ENCODE peak calls at places on chromosomes 3 and 15, in nine cellular contexts. A is left lung, X is AG09309, Z is colonic mucosa, T is upper lobe of left lung, O is osteoblast, F is cardiac fibroblast, D is A549, L is GM12878. V is an unnamed sample.

GRCh38 chr3:157360044-157360443 is 76.6 kb upstream of the PTX3 start:
- DNase-seq in D (peak), O (peak), Z (no peak), T (no peak), L (no peak), F (peak), X (peak), A (no peak), V (no peak)

GRCh38 chr3:99430348-99431134 is 207.9 kb upstream of the COL8A1 start:
- DNase-seq in L (no peak), X (no peak), Z (no peak), F (peak), A (no peak), D (no peak), O (no peak), T (no peak), V (no peak)

GRCh38 chr3:11074441-11074840 is 79.9 kb upstream of the HRH1 start:
- DNase-seq in Z (no peak), A (no peak), D (no peak), X (no peak), O (no peak), F (no peak), L (no peak), T (peak), V (no peak)

GRCh38 chr3:52721002-52721741 is 15.3 kb downstream of the SPCS1 start:
- DNase-seq in X (no peak), L (no peak), D (no peak), F (peak), T (no peak), Z (no peak), O (no peak), A (no peak), V (no peak)

GRCh38 chr15:73352082-73352481 is 16.7 kb downstream of the HCN4 start:
- DNase-seq in X (no peak), T (no peak), D (no peak), F (no peak), Z (no peak), L (no peak), O (no peak), A (no peak), V (no peak)

GRCh38 chr3:134320749-134321148 is 53.5 kb downstream of the AMOTL2 start:
- DNase-seq in X (no peak), T (no peak), L (no peak), O (peak), D (no peak), Z (peak), F (no peak), A (no peak), V (no peak)

GRCh38 chr15:101054116-101054515 is 135.0 kb downstream of the LRRK1 start:
- DNase-seq in D (no peak), T (no peak), L (no peak), Z (no peak), O (peak), X (no peak), F (no peak), A (no peak), V (no peak)

GRCh38 chr15:86611392-86612040 is 531.8 kb downstream of the AGBL1 start:
- DNase-seq in D (no peak), F (no peak), O (no peak), T (no peak), Z (no peak), L (no peak), X (no peak), A (no peak), V (no peak)

GRCh38 chr15:98792117-98792516 is 143.8 kb downstream of the IGF1R start:
- DNase-seq in D (no peak), F (no peak), A (no peak), T (no peak), Z (no peak), L (no peak), X (no peak), O (no peak), V (no peak)

GRCh38 chr3:125440970-125441369 is 65.8 kb upstream of the ZNF148 start:
- DNase-seq in L (no peak), Z (no peak), X (no peak), D (no peak), F (no peak), T (no peak), A (no peak), O (no peak), V (no peak)

GRCh38 chr3:116386168-116386567 is 59.1 kb downstream of the LSAMP start:
- DNase-seq in L (no peak), D (no peak), X (no peak), Z (no peak), F (no peak), A (no peak), T (no peak), O (peak), V (no peak)

GRCh38 chr3:48656061-48656840 is 6.4 kb downstream of the CELSR3 start:
- DNase-seq in X (peak), D (peak), Z (peak), A (peak), F (peak), L (no peak), T (peak), O (peak), V (peak)

GRCh38 chr3:174844746-174845145 is 14.4 kb upstream of the NAALADL2 start:
- DNase-seq in D (no peak), T (no peak), Z (no peak), O (no peak), X (no peak), A (no peak), F (no peak), L (no peak), V (no peak)

GRCh38 chr3:192514081-192514753 is 213.1 kb downstream of the FGF12 start:
- DNase-seq in X (no peak), O (no peak), L (no peak), F (peak), T (no peak), D (peak), Z (no peak), A (peak), V (peak)

GRCh38 chr3:192620300-192620699 is 107.0 kb downstream of the FGF12 start:
- DNase-seq in D (no peak), F (no peak), L (no peak), Z (no peak), O (no peak), A (no peak), T (no peak), X (no peak), V (no peak)

GRCh38 chr3:178714971-178715832 is 179.0 kb downstream of the KCNMB2 start:
- DNase-seq in O (no peak), D (no peak), A (no peak), X (no peak), L (no peak), F (no peak), T (no peak), Z (no peak), V (no peak)

GRCh38 chr3:178719036-178719635 is 182.9 kb downstream of the KCNMB2 start:
- DNase-seq in F (peak), O (no peak), D (no peak), T (no peak), L (no peak), X (no peak), Z (peak), A (no peak), V (no peak)
- TF ChIP-seq CTCF in F (no peak), O (no peak), D (no peak), T (no peak), L (no peak), X (no peak), Z (no peak), A (no peak), V (no peak)

GRCh38 chr15:67838789-67839332 is 984 bp downstream of the RNU6-1 start:
- DNase-seq in A (peak), X (no peak), D (no peak), F (peak), T (peak), O (peak), L (no peak), Z (peak), V (peak)

GRCh38 chr15:67839929-67840746 is at the start of gene RNU6-1:
- DNase-seq in O (peak), X (peak), L (peak), Z (peak), T (peak), F (peak), A (peak), D (peak), V (peak)

GRCh38 chr15:67839358-67839928 is 402 bp downstream of the RNU6-1 start:
- DNase-seq in O (peak), T (no peak), A (no peak), D (peak), Z (peak), F (peak), X (no peak), L (no peak), V (no peak)

GRCh38 chr15:67843092-67843501 is 3.3 kb upstream of the RNU6-1 start:
- DNase-seq in L (no peak), D (no peak), X (no peak), T (no peak), A (no peak), Z (no peak), O (no peak), F (no peak), V (no peak)

DNA sequence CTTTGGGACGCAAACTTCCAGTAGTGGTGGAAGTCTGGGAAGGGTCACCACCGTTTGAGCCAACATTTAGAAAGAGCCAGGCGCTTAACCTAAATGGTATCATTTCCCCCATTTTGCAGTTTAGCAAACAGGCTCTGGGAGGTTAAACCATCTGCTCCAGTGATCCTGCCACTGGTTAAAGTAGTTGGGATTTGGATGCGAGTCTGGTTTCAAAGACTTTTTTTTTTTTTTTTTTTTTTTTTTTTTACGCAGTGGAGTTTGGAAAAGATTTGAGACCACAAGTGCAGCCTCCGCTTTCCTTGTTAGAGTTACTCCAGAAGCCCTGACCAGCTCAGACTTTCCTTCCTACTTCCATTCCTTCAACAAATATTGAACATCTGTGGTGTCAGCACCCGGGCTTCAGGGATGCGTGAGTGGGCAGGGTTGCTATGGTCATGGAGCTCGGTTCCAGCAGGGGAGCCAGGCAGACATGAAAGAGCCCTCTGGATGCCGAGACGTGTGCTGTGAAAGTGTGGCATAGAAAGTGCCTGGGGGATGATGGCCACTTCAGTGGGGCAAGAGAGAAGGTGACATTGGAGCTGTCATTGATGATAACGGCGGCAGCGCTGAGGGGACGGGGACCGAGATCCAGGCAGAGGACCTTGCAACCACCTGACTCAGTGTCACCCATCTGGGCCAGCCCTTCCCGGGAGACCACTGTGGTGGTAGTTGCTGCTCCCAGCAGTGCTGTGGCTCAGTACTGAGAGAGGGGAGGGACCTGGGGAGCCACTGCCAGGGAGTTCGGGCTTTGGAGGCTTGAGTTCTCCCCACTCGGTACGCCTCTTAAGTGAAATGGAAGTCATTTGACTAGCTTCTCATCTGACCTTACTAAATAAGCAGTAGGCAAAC is 1.1 kb upstream of the RNU6-1 start:
- DNase-seq in F (peak), O (peak), X (no peak), A (no peak), D (peak), L (no peak), Z (peak), T (peak), V (no peak)
- TF ChIP-seq CTCF in F (no peak), O (no peak), X (peak), A (no peak), D (no peak), L (no peak), Z (no peak), T (no peak), V (no peak)

DNA sequence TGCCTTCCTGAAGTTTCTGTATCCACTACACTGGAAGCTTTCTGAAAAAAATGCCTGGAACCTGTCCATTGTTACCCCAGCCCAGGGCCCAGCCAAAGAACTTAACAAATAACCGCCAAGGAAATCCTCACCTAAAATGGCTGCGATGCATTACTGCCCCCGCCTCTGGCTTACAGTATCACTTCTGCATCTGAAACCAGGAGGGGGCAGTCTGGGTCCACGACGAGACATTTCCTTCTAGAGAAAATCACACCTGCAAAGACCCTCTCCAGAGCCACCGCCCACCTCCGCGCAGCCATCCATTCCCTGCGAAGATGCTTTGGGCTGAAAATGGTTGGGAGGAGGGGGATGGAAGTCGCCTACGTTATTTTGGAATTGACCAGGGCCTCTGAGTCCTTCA is 22.4 kb upstream of the CELF6 start:
- DNase-seq in X (no peak), A (no peak), O (peak), L (no peak), Z (no peak), T (no peak), D (no peak), F (peak), V (no peak)
- TF ChIP-seq CTCF in X (peak), A (no peak), O (peak), L (peak), Z (no peak), T (peak), D (peak), F (peak), V (peak)

DNA sequence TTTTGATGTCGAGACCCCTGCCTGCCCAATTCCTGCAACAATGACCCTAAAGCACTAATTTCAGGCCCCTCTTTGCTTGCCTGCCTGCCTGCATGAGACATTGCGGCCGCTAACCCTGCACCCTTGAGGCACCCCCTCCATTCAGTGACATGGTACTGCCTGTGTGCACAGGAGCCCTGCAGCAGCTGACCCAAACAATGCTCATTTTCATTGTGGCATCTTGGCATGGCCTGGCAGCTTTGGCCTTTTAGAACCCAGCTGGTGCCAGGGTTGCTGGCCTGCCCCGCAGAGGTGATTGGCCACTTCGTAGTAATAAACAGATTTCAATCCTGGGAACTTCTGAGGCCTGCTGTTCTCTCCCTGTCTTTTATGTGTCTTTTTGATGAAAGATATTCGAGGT is 33.8 kb downstream of the SLCO3A1 start:
- DNase-seq in F (no peak), D (no peak), L (no peak), O (no peak), X (no peak), Z (no peak), T (no peak), A (no peak), V (no peak)
- TF ChIP-seq CTCF in F (no peak), D (no peak), L (no peak), O (no peak), X (no peak), Z (no peak), T (no peak), A (no peak), V (no peak)

DNA sequence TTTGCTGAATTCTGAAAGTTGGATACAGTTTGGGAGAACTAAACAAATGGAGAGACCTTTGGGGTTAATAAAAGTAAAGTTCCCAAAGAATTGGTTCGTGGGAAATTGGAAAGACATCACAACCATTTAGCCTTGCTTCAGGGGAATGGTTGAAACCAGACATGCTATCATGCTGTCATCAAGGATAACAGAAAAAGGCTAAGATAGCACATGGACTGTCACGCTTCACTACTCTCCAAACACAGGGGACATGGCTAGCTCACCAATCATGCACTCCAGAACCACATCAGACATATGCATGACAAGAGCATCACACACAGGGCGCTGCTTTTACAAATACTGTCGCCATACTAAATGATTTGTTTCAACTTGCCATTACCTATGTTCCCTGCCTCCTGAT is 671.7 kb upstream of the ROBO1 start:
- DNase-seq in X (no peak), F (no peak), L (no peak), O (no peak), D (no peak), A (no peak), Z (no peak), T (no peak), V (no peak)
- TF ChIP-seq CTCF in X (no peak), F (no peak), L (no peak), O (no peak), D (no peak), A (no peak), Z (no peak), T (no peak), V (no peak)

GRCh38 chr3:148763921-148764320 is 63.7 kb upstream of the CPB1 start:
- DNase-seq in Z (no peak), F (no peak), D (no peak), X (no peak), A (no peak), L (no peak), T (no peak), O (no peak), V (no peak)
- TF ChIP-seq CTCF in Z (no peak), F (no peak), D (no peak), X (no peak), A (no peak), L (no peak), T (no peak), O (no peak), V (no peak)